ENCODE peak calls at places on chromosomes 5 and 9, in nine cellular contexts. D, Y, K, E, P, J, Q, B and L are unnamed samples.
A peak's percentile ranks its signal among the peaks of the same experiment; 100 is the strongest.

GRCh38 chr9:36903541-36904435 is 130.3 kb downstream of the PAX5 start:
- DNase-seq in J (no peak), Y (no peak), B (peak; percentile 22), D (no peak), E (peak; percentile 31), Q (peak; percentile 77), K (no peak), P (no peak), L (peak; percentile 78)

GRCh38 chr9:82021198-82021597 is 32.6 kb downstream of the SPATA31D1 start:
- DNase-seq in Y (no peak), P (no peak), D (peak; percentile 34), B (peak; percentile 97), J (no peak), K (no peak), E (peak; percentile 99), Q (peak; percentile 99), L (peak; percentile 97)

GRCh38 chr9:116550728-116551436 is 136.2 kb upstream of the TRIM32 start:
- DNase-seq in Q (peak; percentile 77), P (no peak), D (no peak), Y (no peak), K (no peak), B (no peak), J (no peak), E (peak; percentile 67), L (peak; percentile 91)

GRCh38 chr9:32681751-32682150 is 46.3 kb upstream of the TAF1L start:
- DNase-seq in D (no peak), Y (no peak), E (no peak), P (no peak), B (no peak), Q (no peak), J (no peak), K (no peak), L (no peak)

GRCh38 chr5:82111191-82111590 is 139.4 kb downstream of the ATG10 start:
- DNase-seq in Y (no peak), J (no peak), D (no peak), P (no peak), Q (peak; percentile 4), K (no peak), E (no peak), B (no peak), L (peak; percentile 48)

GRCh38 chr9:15113288-15113687 is 193.7 kb downstream of the TTC39B start:
- DNase-seq in Y (no peak), P (no peak), K (no peak), J (no peak), Q (no peak), E (no peak), B (no peak), D (no peak), L (no peak)

GRCh38 chr5:2993771-2994170 is 242.3 kb upstream of the IRX2 start:
- DNase-seq in Y (no peak), Q (no peak), E (no peak), J (no peak), B (no peak), D (no peak), P (no peak), K (no peak), L (no peak)

GRCh38 chr5:98401645-98402044 is 371.8 kb upstream of the RGMB start:
- DNase-seq in Y (no peak), B (no peak), Q (no peak), P (no peak), K (no peak), J (no peak), E (peak; percentile 85), D (no peak), L (no peak)

GRCh38 chr5:86749841-86750240 is 132.1 kb downstream of the COX7C start:
- DNase-seq in Q (no peak), J (no peak), P (no peak), B (no peak), D (no peak), K (no peak), Y (no peak), E (no peak), L (no peak)

GRCh38 chr5:64930672-64931318 is 162.1 kb downstream of the CWC27 start:
- DNase-seq in K (no peak), P (no peak), E (no peak), Y (no peak), B (no peak), Q (no peak), J (no peak), D (no peak), L (no peak)

GRCh38 chr9:113509463-113509862 is 45.9 kb downstream of the RGS3 start:
- DNase-seq in B (no peak), Q (peak; percentile 62), P (no peak), D (no peak), K (peak; percentile 31), J (no peak), E (peak; percentile 88), Y (no peak), L (peak; percentile 51)

GRCh38 chr5:2250365-2250950 is 367.7 kb upstream of the IRX4 start:
- DNase-seq in B (no peak), K (no peak), P (no peak), E (no peak), J (no peak), Q (no peak), Y (no peak), D (no peak), L (no peak)

GRCh38 chr9:94611638-94612068 is 18.0 kb upstream of the FBP2 start:
- DNase-seq in J (no peak), D (no peak), Q (no peak), Y (no peak), B (no peak), K (no peak), E (no peak), P (no peak), L (no peak)

DNA sequence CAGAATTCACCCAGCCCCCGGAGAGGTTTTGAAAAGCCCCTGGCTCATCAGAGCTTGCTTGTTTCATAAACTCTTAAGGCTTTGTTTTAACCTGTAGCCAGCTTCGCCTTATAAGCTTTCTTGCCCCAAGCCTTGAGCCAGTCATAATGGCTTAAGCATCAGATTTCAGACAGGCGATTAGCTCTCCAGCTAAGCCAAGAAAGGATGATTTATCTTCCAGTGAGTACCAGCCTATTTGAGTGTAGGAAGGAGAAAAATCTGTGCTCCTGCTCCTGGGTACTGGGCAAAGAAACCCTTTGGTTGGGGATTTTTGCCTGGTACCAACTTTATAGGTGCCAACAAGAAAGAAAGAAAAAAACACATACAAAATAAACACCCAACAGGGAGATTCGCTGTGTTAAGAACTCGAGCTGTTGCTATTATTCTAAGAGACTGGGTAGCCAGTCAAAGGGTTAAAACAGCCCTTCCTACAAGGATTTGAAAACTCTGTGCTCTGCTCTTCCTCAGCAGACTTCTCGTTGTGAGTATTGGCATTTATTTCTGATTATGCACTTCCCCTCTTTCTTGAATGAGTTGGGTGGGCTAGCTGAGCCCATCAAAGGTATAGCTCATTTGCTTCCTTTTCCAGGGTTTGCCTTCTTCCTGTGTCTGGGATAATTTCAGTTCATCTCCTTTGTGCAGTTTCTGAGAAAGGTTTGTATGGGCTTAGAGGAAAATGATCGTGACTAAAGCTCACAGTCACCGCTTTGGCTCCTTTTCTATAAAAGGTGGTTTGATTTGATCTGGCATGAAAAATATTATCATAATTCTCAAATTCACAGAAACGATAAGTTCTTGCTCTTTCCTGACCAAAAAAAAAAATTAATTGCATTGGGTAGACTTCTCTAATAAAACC is 157.2 kb upstream of the DMRT1 start:
- DNase-seq in P (no peak), Y (no peak), Q (peak; percentile 82), K (no peak), J (no peak), E (peak; percentile 73), B (no peak), D (no peak), L (peak; percentile 56)
- H3K4me3 ChIP-seq in P (no peak overlapping the region), Y (no peak overlapping the region), Q (peak overlapping the region; percentile 65), K (no peak overlapping the region), J (no peak overlapping the region), E (peak overlapping the region; percentile 65), B (no peak overlapping the region), D (no peak overlapping the region), L (peak overlapping the region; percentile 31)

GRCh38 chr9:126705767-126706697 is 92.3 kb downstream of the LMX1B start:
- DNase-seq in K (no peak), Y (peak; percentile 64), D (peak; percentile 60), Q (peak; percentile 16), E (peak; percentile 25), B (no peak), P (peak; percentile 79), J (peak; percentile 74), L (peak; percentile 43)

GRCh38 chr9:126707083-126707482 is 93.4 kb downstream of the LMX1B start:
- DNase-seq in Q (no peak), Y (no peak), D (no peak), B (no peak), K (no peak), E (no peak), P (no peak), J (no peak), L (no peak)

GRCh38 chr9:126708178-126708577 is 94.5 kb downstream of the LMX1B start:
- DNase-seq in Q (no peak), P (no peak), K (no peak), Y (no peak), E (no peak), B (no peak), J (no peak), D (no peak), L (no peak)

GRCh38 chr9:126705311-126705766 is 91.6 kb downstream of the LMX1B start:
- DNase-seq in E (peak; percentile 35), Q (peak; percentile 54), P (peak; percentile 84), Y (peak; percentile 72), D (peak; percentile 78), B (no peak), J (peak; percentile 92), K (peak; percentile 74), L (peak; percentile 63)

GRCh38 chr9:126706698-126707053 is 92.9 kb downstream of the LMX1B start:
- DNase-seq in K (no peak), J (no peak), D (no peak), Q (no peak), P (no peak), E (no peak), Y (no peak), B (no peak), L (no peak)
- TF ChIP-seq CTCF in K (no peak), J (no peak), D (no peak), Q (no peak), P (peak; percentile 5), E (no peak), Y (no peak), B (no peak), L (no peak)

DNA sequence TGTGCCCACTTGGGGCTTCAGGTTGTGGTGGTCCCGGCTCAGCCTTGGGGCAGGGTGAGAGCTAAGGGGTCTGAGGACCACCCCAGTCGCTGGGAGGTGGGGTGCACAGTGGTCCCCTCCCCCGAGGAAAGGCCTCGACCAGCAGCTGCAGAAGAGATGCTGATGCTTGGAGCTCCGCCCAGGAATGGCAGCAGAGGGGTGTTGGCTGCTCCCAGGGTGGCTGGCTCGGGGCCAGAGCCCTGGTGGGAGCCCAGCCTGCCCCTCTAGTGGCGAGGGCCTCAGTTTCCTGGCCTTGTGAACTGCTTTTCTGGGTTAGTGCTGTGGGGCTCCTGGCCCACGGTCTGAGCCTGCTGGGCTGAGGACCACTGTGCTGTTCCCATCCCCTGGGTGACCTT is 1.2 kb downstream of the DIPK1B start:
- DNase-seq in Y (no peak), D (no peak), J (peak; percentile 77), P (no peak), K (no peak), Q (no peak), E (no peak), B (no peak), L (no peak)
- H3K4me3 ChIP-seq in Y (peak overlapping the region; percentile 81), D (peak overlapping the region; percentile 43), J (no peak overlapping the region), P (peak overlapping the region; percentile 66), K (no peak overlapping the region), Q (no peak overlapping the region), E (no peak overlapping the region), B (no peak overlapping the region), L (peak overlapping the region; percentile 54)

DNA sequence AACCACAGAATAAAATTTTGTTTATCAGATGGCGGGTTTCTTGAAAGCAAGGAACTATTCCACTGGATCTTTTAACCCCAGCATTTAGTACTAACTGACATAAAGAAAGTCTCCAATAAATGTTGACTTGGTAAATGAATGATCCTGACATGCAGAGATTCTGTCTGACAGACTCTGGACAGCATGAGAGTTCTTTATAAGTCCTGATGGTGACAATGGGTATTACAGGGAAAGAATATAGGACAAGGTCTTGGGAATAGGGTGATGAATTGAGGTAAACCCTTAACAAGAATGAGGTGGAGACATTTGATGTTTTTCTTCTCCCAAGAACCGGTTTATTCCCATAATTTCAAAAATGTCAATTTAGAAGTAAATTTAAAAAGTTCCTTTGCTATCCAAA is 453.9 kb downstream of the TUSC1 start:
- DNase-seq in P (no peak), E (no peak), K (no peak), B (no peak), D (no peak), J (no peak), Q (no peak), Y (no peak), L (no peak)
- TF ChIP-seq CTCF in P (no peak), E (no peak), K (no peak), B (peak; percentile 29), D (no peak), J (no peak), Q (no peak), Y (no peak), L (no peak)